ENCODE peak calls at places on chromosomes 11 and 22, in eight cellular contexts. Z is hippocampal formation; B is spleen; O is GM18507; M is activated CD4-positive, alpha-beta T cell treated with anti-CD3 and anti-CD28 coated beads for 48 hours; K is fibroblast of lung; U is stimulated activated CD4-positive, alpha-beta T cell treated with anti-CD3 and anti-CD28 coated beads, Interleukin-2, amount 100 ng/mL, for 48 hours; D is stimulated activated naive CD4-positive, alpha-beta T cell. L is an unnamed sample.
A peak's percentile ranks its signal among the peaks of the same experiment; 100 is the strongest.

GRCh38 chr22:31734512-31734911 is 15.4 kb downstream of the PRR14L start:
- DNase-seq in Z (no peak), B (no peak), O (no peak), M (no peak), K (peak; percentile 84), U (no peak), D (no peak), L (no peak)

GRCh38 chr11:67280791-67281551 is 8.1 kb upstream of the ANKRD13D start:
- DNase-seq in Z (no peak), B (peak; percentile 78), O (no peak), M (no peak), K (no peak), U (no peak), D (no peak), L (no peak)

GRCh38 chr11:83895516-83895915 is 609.3 kb upstream of the CCDC90B start:
- DNase-seq in Z (no peak), B (no peak), O (no peak), M (no peak), K (peak; percentile 63), U (no peak), D (no peak), L (no peak)

GRCh38 chr11:96155627-96156378 is 187.2 kb downstream of the MAML2 start:
- DNase-seq in Z (peak; percentile 20), B (peak; percentile 75), O (peak; percentile 54), M (peak; percentile 86), K (peak; percentile 98), U (peak; percentile 59), D (no peak), L (peak; percentile 87)

GRCh38 chr22:45226681-45227186 is 14.0 kb downstream of the KIAA0930 start:
- DNase-seq in Z (peak; percentile 67), B (no peak), O (no peak), M (no peak), K (peak; percentile 37), U (no peak), D (no peak), L (no peak)

GRCh38 chr11:115411114-115411513 is 93.1 kb downstream of the CADM1 start:
- DNase-seq in Z (no peak), B (no peak), O (no peak), M (no peak), K (no peak), U (no peak), D (no peak), L (no peak)

GRCh38 chr22:39344046-39344390 is 5.8 kb upstream of the SYNGR1 start:
- DNase-seq in Z (no peak), B (no peak), O (no peak), M (no peak), K (no peak), U (no peak), D (no peak), L (no peak)

GRCh38 chr11:64809781-64810241 is 540 bp downstream of the MEN1 start:
- DNase-seq in Z (no peak), B (peak; percentile 86), O (no peak), M (peak; percentile 46), K (peak; percentile 14), U (peak; percentile 7), D (peak; percentile 36), L (peak; percentile 44)

GRCh38 chr11:47571895-47572294 is 6.5 kb downstream of the PTPMT1 start:
- DNase-seq in Z (no peak), B (no peak), O (no peak), M (no peak), K (peak; percentile 72), U (no peak), D (no peak), L (peak; percentile 7)

GRCh38 chr11:63020671-63021255 is 5.1 kb upstream of the SLC22A8 start:
- DNase-seq in Z (no peak), B (no peak), O (no peak), M (peak; percentile 70), K (no peak), U (peak; percentile 41), D (no peak), L (peak; percentile 75)

GRCh38 chr22:46303347-46303965 is 6.8 kb downstream of the GTSE1 start:
- DNase-seq in Z (no peak), B (no peak), O (no peak), M (no peak), K (peak; percentile 49), U (no peak), D (no peak), L (no peak)

L was measured in K562.